ENCODE peak calls at places on chromosome 1, in five cellular contexts. R is fibroblast of the conjunctiva, D is heart left ventricle, Q is WTC11, M is NCI-H748 treated with DMSO at 0.1 percent for 48 hours. S is an unnamed sample.

GRCh38 chr1:42923367-42924248 is 35.1 kb downstream of the SLC2A1 start:
- DNase-seq in R (no peak), D (no peak), Q (no peak), M (peak), S (no peak)

GRCh38 chr1:117501275-117501674 is 104.6 kb upstream of the TENT5C start:
- DNase-seq in R (peak), D (no peak), Q (no peak), M (no peak), S (no peak)

GRCh38 chr1:93704063-93704462 is 22.4 kb upstream of the BCAR3 start:
- DNase-seq in R (no peak), D (no peak), Q (no peak), M (no peak), S (no peak)

GRCh38 chr1:82485591-82486369 is 685.0 kb downstream of the ADGRL2 start:
- DNase-seq in R (peak), D (peak), Q (peak), M (no peak), S (no peak)

GRCh38 chr1:234500269-234500668 is 21.3 kb upstream of the TARBP1 start:
- DNase-seq in R (no peak), D (no peak), Q (no peak), M (no peak), S (no peak)

GRCh38 chr1:30111431-30111830 is 612.0 kb downstream of the MATN1 start:
- DNase-seq in R (peak), D (peak), Q (peak), M (peak), S (no peak)

GRCh38 chr1:201488817-201489581 is 17.9 kb downstream of the CSRP1 start:
- DNase-seq in R (peak), D (no peak), Q (no peak), M (no peak), S (peak)

GRCh38 chr1:2212542-2213491 is 15.3 kb upstream of the SKI start:
- DNase-seq in R (peak), D (peak), Q (peak), M (peak), S (peak)

GRCh38 chr1:1540015-1540816 is at the start of gene TMEM240:
- DNase-seq in R (peak), D (peak), Q (peak), M (no peak), S (peak)

GRCh38 chr1:243421784-243422183 is 165.9 kb downstream of the SDCCAG8 start:
- DNase-seq in R (peak), D (no peak), Q (no peak), M (peak), S (peak)

GRCh38 chr1:226912587-226913176 is 27.4 kb upstream of the COQ8A start:
- DNase-seq in R (peak), D (peak), Q (peak), M (no peak), S (peak)

GRCh38 chr1:85240659-85241058 is 18.8 kb downstream of the C1orf52 start:
- DNase-seq in R (no peak), D (no peak), Q (no peak), M (no peak), S (no peak)

GRCh38 chr1:12166834-12167492 is at the start of gene TNFRSF1B:
- DNase-seq in R (no peak), D (peak), Q (peak), M (no peak), S (peak)

GRCh38 chr1:111227434-111227833 is at the start of gene CHI3L2:
- DNase-seq in R (peak), D (no peak), Q (no peak), M (no peak), S (no peak)

GRCh38 chr1:5554784-5555183 is 437.4 kb downstream of the NPHP4 start:
- DNase-seq in R (no peak), D (no peak), Q (no peak), M (no peak), S (no peak)

GRCh38 chr1:154546264-154547043 is 12.0 kb downstream of the UBE2Q1 start:
- DNase-seq in R (peak), D (peak), Q (peak), M (peak), S (peak)

GRCh38 chr1:154213274-154213673 is 7.1 kb upstream of the CFAP141 start:
- DNase-seq in R (no peak), D (no peak), Q (no peak), M (no peak), S (no peak)